ENCODE peak calls at places on chromosomes 7 and 10, in four cellular contexts. K is aorta, F is endodermal cell, Y is right lobe of liver. V is an unnamed sample.

GRCh38 chr10:124323145-124323725 is 95.5 kb downstream of the OAT start:
- DNase-seq in K (no peak), F (peak; percentile 27), Y (no peak), V (no peak)

GRCh38 chr10:22321156-22321711 is 335 bp downstream of the BMI1 start:
- DNase-seq in K (peak; percentile 89), F (peak; percentile 88), Y (peak; percentile 65), V (no peak)

GRCh38 chr10:62852961-62853702 is 37.0 kb upstream of the EGR2 start:
- DNase-seq in K (no peak), F (no peak), Y (no peak), V (no peak)

GRCh38 chr7:81299711-81300110 is 380.9 kb upstream of the SEMA3C start:
- DNase-seq in K (no peak), F (no peak), Y (no peak), V (no peak)

GRCh38 chr7:2508327-2509231 is 11.0 kb upstream of the LFNG start:
- DNase-seq in K (no peak), F (peak; percentile 54), Y (peak; percentile 70), V (peak; percentile 51)

GRCh38 chr7:17916786-17917185 is 23.5 kb downstream of the SNX13 start:
- DNase-seq in K (no peak), F (no peak), Y (no peak), V (no peak)

GRCh38 chr10:79390551-79391229 is 43.4 kb downstream of the PPIF start:
- DNase-seq in K (peak; percentile 75), F (peak; percentile 46), Y (peak; percentile 22), V (peak; percentile 21)

GRCh38 chr7:81740403-81740802 is 29.4 kb downstream of the HGF start:
- DNase-seq in K (no peak), F (no peak), Y (no peak), V (no peak)

GRCh38 chr7:48497521-48497920 is 326.3 kb downstream of the ABCA13 start:
- DNase-seq in K (no peak), F (no peak), Y (no peak), V (no peak)

GRCh38 chr10:22711373-22711772 is 3.0 kb downstream of the PIP4K2A start:
- DNase-seq in K (no peak), F (no peak), Y (no peak), V (no peak)

GRCh38 chr7:80918909-80919721 is at the start of gene SEMA3C:
- DNase-seq in K (peak; percentile 96), F (peak; percentile 95), Y (peak; percentile 87), V (peak; percentile 90)

GRCh38 chr7:110685899-110686298 is 405.0 kb upstream of the LRRN3 start:
- DNase-seq in K (no peak), F (no peak), Y (no peak), V (no peak)

GRCh38 chr10:44439436-44439835 is 54.5 kb upstream of the CXCL12 start:
- DNase-seq in K (no peak), F (peak; percentile 28), Y (no peak), V (no peak)

GRCh38 chr7:66118603-66119002 is 4.0 kb downstream of the CRCP start:
- DNase-seq in K (no peak), F (no peak), Y (no peak), V (no peak)

GRCh38 chr10:60236869-60237524 is 152.7 kb downstream of the ANK3 start:
- DNase-seq in K (no peak), F (no peak), Y (peak; percentile 20), V (peak; percentile 23)

GRCh38 chr10:132066186-132066585 is 440 bp downstream of the JAKMIP3 start:
- DNase-seq in K (peak; percentile 34), F (no peak), Y (no peak), V (no peak)

GRCh38 chr7:130069978-130070899 is at the start of gene KLHDC10:
- DNase-seq in K (peak; percentile 98), F (peak; percentile 98), Y (peak; percentile 96), V (peak; percentile 98)

GRCh38 chr7:51639661-51640340 is 323.2 kb upstream of the COBL start:
- DNase-seq in K (no peak), F (no peak), Y (no peak), V (no peak)

GRCh38 chr7:83520706-83521105 is 128.2 kb downstream of the SEMA3E start:
- DNase-seq in K (no peak), F (no peak), Y (no peak), V (no peak)

GRCh38 chr7:148336411-148336810 is 254.2 kb upstream of the C7orf33 start:
- DNase-seq in K (no peak), F (no peak), Y (no peak), V (no peak)

GRCh38 chr10:101323495-101323894 is 30.5 kb upstream of the BTRC start:
- DNase-seq in K (no peak), F (peak; percentile 52), Y (no peak), V (no peak)

GRCh38 chr7:5218564-5219360 is 28.7 kb downstream of the WIPI2 start:
- DNase-seq in K (peak; percentile 39), F (no peak), Y (no peak), V (no peak)

GRCh38 chr7:133081605-133082389 is at the start of gene CHCHD3:
- DNase-seq in K (peak; percentile 98), F (peak; percentile 100), Y (peak; percentile 97), V (peak; percentile 98)

GRCh38 chr7:116443101-116443523 is 56.4 kb upstream of the CAV2 start:
- DNase-seq in K (no peak), F (no peak), Y (no peak), V (no peak)

GRCh38 chr7:5094641-5095040 is 49.0 kb downstream of the RBAK start:
- DNase-seq in K (no peak), F (no peak), Y (no peak), V (no peak)

GRCh38 chr10:15169555-15170407 is 1.3 kb upstream of the NMT2 start:
- DNase-seq in K (no peak), F (no peak), Y (no peak), V (no peak)

GRCh38 chr7:81594767-81595166 is 175.1 kb downstream of the HGF start:
- DNase-seq in K (no peak), F (no peak), Y (no peak), V (no peak)

GRCh38 chr7:121113288-121113687 is 124.8 kb downstream of the CPED1 start:
- DNase-seq in K (no peak), F (no peak), Y (no peak), V (no peak)

GRCh38 chr7:497346-497745 is 22.3 kb downstream of the PDGFA start:
- DNase-seq in K (peak; percentile 59), F (no peak), Y (peak; percentile 17), V (no peak)
- H3K27ac ChIP-seq in K (no peak overlapping the region), F (no peak overlapping the region), Y (no peak overlapping the region), V (no peak overlapping the region)

GRCh38 chr10:71831646-71832552 is 19.2 kb downstream of the PSAP start:
- DNase-seq in K (peak; percentile 66), F (no peak), Y (no peak), V (no peak)

GRCh38 chr10:71832967-71833366 is 18.1 kb downstream of the PSAP start:
- DNase-seq in K (no peak), F (no peak), Y (no peak), V (no peak)

GRCh38 chr10:71829171-71829570 is 21.9 kb downstream of the PSAP start:
- DNase-seq in K (peak; percentile 73), F (no peak), Y (no peak), V (no peak)

GRCh38 chr10:71828702-71829101 is 22.3 kb downstream of the PSAP start:
- DNase-seq in K (peak; percentile 49), F (no peak), Y (no peak), V (no peak)

DNA sequence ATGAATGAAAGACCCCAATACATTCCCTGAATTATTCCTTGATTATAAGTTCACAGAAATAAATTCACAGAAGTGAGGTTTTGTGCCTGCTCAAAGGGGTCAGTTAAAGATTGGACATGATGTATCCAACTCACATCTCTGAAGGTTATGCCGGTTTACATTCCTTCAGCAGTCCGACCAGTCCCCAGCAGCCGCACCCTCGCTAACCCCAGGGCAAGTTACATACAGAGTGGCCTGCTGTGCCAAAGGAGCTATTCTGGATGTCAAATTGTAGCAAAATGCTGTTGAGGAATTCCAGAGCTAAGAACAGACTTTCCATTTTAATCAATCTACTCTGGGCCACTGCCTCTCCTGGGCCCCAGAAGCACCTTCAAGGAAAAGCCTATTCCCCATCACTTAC is 20.3 kb downstream of the PSAP start:
- DNase-seq in K (peak; percentile 35), F (no peak), Y (no peak), V (no peak)
- H3K36me3 ChIP-seq in K (peaks cover 10% of the 10 kb centered on the region), F (peaks cover 72% of the 10 kb centered on the region), Y (peaks cover 5% of the 10 kb centered on the region), V (peaks cover 30% of the 10 kb centered on the region)

DNA sequence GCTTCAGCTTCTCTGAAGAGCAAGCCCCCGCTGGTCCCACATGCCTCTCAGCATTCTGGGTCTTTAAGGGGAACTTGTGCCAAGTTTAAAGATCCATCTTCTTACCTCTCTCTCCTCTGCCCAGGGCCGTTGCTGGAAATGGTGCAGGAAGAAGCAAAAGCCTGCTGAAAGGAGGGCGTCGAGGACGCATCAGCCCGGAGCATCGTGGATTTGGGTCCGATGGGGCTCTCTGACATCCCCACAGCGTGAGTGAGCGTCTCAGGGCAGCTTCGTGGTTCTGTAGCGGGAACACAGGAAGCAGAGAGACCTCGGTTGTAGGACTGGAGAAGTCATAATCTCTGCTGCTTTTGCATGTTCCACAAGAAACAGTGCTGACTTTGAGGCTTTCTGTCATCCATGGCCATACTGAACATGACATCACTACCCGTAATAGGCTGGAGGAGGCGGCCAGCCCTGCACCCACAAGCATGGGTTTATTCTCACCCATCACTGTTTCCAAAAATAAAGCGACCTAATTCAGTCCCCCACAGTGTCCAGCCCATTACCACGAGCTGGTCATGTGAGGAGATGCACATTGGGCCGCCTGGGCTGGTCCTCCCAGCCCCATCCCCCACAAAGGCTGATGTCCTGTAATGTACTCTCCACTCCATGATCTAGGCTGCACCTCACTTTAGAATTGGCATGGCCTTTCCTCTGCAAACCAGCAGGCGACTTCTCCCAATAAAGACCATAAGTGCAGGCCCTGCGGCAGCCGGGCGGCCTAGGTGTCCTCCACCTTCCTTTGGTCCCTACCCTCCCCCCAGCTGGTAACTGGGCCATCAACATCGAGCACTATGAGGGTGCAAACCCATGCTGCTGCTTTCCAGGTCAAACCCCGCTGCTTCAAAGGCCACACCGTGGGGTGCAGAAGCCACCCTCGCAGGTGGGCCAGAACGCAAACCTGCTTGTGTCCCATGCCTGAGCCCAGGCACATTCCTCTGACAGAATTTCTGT is 276.9 kb downstream of the TNS3 start:
- DNase-seq in K (no peak), F (peak; percentile 51), Y (no peak), V (peak; percentile 12)
- H3K27ac ChIP-seq in K (no peak overlapping the region), F (no peak overlapping the region), Y (no peak overlapping the region), V (no peak overlapping the region)

DNA sequence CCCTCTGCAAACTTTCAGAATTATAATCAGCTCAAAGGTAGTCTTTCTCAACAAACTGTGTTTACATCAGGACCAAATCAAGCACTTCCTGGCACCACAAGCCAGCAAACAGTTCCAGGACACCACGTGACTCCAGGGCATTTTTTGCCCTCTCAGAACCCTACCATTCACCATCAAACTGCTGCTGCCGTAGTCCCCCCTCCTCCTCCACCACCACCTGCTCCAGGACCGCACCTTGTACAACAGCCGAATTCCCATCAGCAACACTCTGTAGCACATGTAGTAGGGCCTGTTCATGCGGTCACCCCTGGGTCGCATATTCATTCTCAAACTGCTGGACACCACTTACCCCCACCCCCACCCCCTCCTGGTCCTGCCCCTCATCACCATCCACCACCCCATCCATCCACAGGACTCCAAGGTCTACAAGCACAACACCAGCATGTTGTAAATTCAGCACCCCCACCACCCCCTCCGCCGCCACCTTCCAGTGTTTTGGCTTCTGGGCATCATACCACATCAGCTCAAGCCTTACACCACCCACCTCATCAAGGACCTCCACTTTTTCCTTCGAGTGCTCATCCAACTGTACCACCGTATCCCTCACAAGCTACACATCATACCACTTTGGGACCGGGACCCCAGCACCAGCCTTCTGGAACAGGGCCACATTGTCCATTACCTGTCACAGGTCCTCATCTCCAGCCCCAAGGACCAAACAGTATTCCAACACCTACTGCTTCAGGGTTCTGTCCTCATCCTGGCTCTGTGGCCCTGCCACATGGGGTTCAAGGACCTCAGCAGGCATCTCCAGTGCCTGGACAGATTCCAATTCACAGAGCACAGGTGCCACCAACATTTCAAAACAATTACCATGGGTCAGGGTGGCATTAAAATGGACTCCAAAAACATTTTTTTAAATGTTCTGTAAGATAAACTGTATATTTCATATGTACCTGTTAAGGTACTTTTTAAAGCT is 98.7 kb downstream of the KMT2E start:
- DNase-seq in K (no peak), F (no peak), Y (peak; percentile 65), V (no peak)
- H3K36me3 ChIP-seq in K (peaks cover 2% of the 10 kb centered on the region), F (peaks cover 96% of the 10 kb centered on the region), Y (peaks cover 12% of the 10 kb centered on the region), V (peaks cover 15% of the 10 kb centered on the region)

V was measured in colonic mucosa.